ENCODE peak calls at places on chromosomes 6 and 20, in five cellular contexts. K is NCI-H1417, R is astrocyte of the spinal cord, N is AG04450, B is psoas muscle. H is an unnamed sample.

GRCh38 chr6:43990627-43991619 is 136.3 kb downstream of the MRPL14 start:
- DNase-seq in N (peak; percentile 88), K (peak; percentile 60), R (peak; percentile 75), B (no peak), H (peak; percentile 43)

GRCh38 chr20:35791823-35792222 is 20.0 kb downstream of the PHF20 start:
- DNase-seq in N (peak; percentile 65), K (no peak), R (peak; percentile 65), B (no peak), H (no peak)

GRCh38 chr6:96743496-96743895 is 93.8 kb downstream of the GPR63 start:
- DNase-seq in B (no peak), N (no peak), K (no peak), R (no peak), H (no peak)

GRCh38 chr6:14841901-14842421 is 403.9 kb upstream of the JARID2 start:
- DNase-seq in N (peak; percentile 98), R (peak; percentile 86), K (no peak), B (peak; percentile 73), H (peak; percentile 53)

GRCh38 chr20:45470939-45471338 is 1.4 kb downstream of the WFDC2 start:
- DNase-seq in K (peak; percentile 74), R (no peak), N (no peak), B (no peak), H (no peak)

GRCh38 chr6:130922922-130923321 is 95.7 kb downstream of the SMLR1 start:
- DNase-seq in K (no peak), N (no peak), R (no peak), B (no peak), H (no peak)

GRCh38 chr6:43009124-43009523 is 4.6 kb downstream of the MEA1 start:
- DNase-seq in N (no peak), B (peak; percentile 68), K (peak; percentile 42), R (peak; percentile 19), H (peak; percentile 62)

GRCh38 chr6:84220809-84221409 is 6.5 kb downstream of the CEP162 start:
- DNase-seq in K (peak; percentile 47), N (no peak), B (no peak), R (peak; percentile 60), H (no peak)

GRCh38 chr6:47655719-47656595 is 42.4 kb upstream of the ADGRF4 start:
- DNase-seq in B (no peak), K (no peak), R (peak; percentile 40), N (no peak), H (peak; percentile 58)

GRCh38 chr6:105921781-105922180 is 164.4 kb upstream of the PRDM1 start:
- DNase-seq in N (no peak), K (no peak), R (no peak), B (no peak), H (no peak)

GRCh38 chr6:27250955-27251671 is 3.6 kb downstream of the PRSS16 start:
- DNase-seq in K (peak; percentile 91), B (no peak), R (no peak), N (no peak), H (peak; percentile 96)

GRCh38 chr20:21179796-21180195 is 53.9 kb downstream of the KIZ start:
- DNase-seq in B (no peak), R (no peak), K (no peak), N (no peak), H (no peak)

GRCh38 chr6:19121516-19121915 is 715.7 kb upstream of the ID4 start:
- DNase-seq in N (no peak), R (no peak), B (no peak), K (no peak), H (no peak)

GRCh38 chr6:55405474-55406220 is 78.4 kb downstream of the GFRAL start:
- DNase-seq in N (no peak), K (no peak), B (no peak), R (no peak), H (no peak)

GRCh38 chr6:112396221-112396620 is 49.1 kb downstream of the RFPL4B start:
- DNase-seq in N (no peak), R (no peak), K (no peak), B (no peak), H (no peak)

GRCh38 chr6:147078106-147078505 is 126.1 kb upstream of the STXBP5 start:
- DNase-seq in K (no peak), R (no peak), B (no peak), N (no peak), H (peak; percentile 6)

H was measured in mucosa of descending colon.